ENCODE peak calls at places on chromosomes 4 and X, in ten cellular contexts. T is right atrium auricular region; W is pancreas; L is right lobe of liver; H is neural progenitor cell; D is kidney; I is CD8-positive, alpha-beta T cell; U is endodermal cell; S is CD4-positive, alpha-beta T cell; E is psoas muscle. O is an unnamed sample.

GRCh38 chrX:43096830-43097229 is 318.9 kb upstream of the PPP1R2C start:
- DNase-seq in T (no peak), W (no peak), L (no peak), H (no peak), D (no peak), I (no peak), U (no peak), S (no peak), E (no peak), O (no peak)

GRCh38 chr4:1233641-1234277 is 15.2 kb downstream of the CTBP1 start:
- DNase-seq in T (no peak), W (peak), L (peak), H (no peak), D (peak), I (no peak), U (no peak), S (no peak), E (peak), O (peak)

GRCh38 chrX:130139474-130140201 is 26.0 kb downstream of the AIFM1 start:
- DNase-seq in T (no peak), W (no peak), L (no peak), H (peak), D (no peak), I (no peak), U (peak), S (no peak), E (no peak), O (no peak)

GRCh38 chrX:50762578-50762977 is 51.4 kb downstream of the SHROOM4 start:
- DNase-seq in T (no peak), W (no peak), L (no peak), H (no peak), D (no peak), I (no peak), U (no peak), S (no peak), E (no peak), O (no peak)

GRCh38 chrX:81537723-81538122 is 335.8 kb downstream of the SH3BGRL start:
- DNase-seq in T (no peak), W (no peak), L (no peak), H (no peak), D (no peak), I (no peak), U (no peak), S (no peak), E (no peak), O (no peak)

GRCh38 chrX:17484592-17484991 is 109.6 kb downstream of the NHS start:
- DNase-seq in T (no peak), W (no peak), L (no peak), H (no peak), D (no peak), I (no peak), U (no peak), S (no peak), E (no peak), O (no peak)

GRCh38 chr4:123479944-123480343 is 83.3 kb downstream of the SPRY1 start:
- DNase-seq in T (no peak), W (no peak), L (no peak), H (no peak), D (no peak), I (no peak), U (no peak), S (no peak), E (no peak), O (no peak)

GRCh38 chrX:153610834-153611209 is 11.9 kb upstream of the CCNQ start:
- DNase-seq in T (no peak), W (no peak), L (no peak), H (no peak), D (peak), I (no peak), U (no peak), S (no peak), E (no peak), O (no peak)

GRCh38 chr4:113445286-113445685 is 316.3 kb downstream of the CAMK2D start:
- DNase-seq in T (peak), W (no peak), L (no peak), H (no peak), D (no peak), I (no peak), U (no peak), S (no peak), E (peak), O (no peak)

GRCh38 chr4:102272318-102272717 is 73.0 kb downstream of the SLC39A8 start:
- DNase-seq in T (no peak), W (no peak), L (no peak), H (no peak), D (no peak), I (no peak), U (no peak), S (no peak), E (no peak), O (no peak)

GRCh38 chr4:152620915-152621314 is 58.9 kb downstream of the TMEM154 start:
- DNase-seq in T (no peak), W (no peak), L (no peak), H (no peak), D (no peak), I (no peak), U (no peak), S (no peak), E (no peak), O (no peak)

GRCh38 chr4:13559414-13559813 is 15.1 kb upstream of the NKX3-2 start:
- DNase-seq in T (no peak), W (no peak), L (no peak), H (no peak), D (no peak), I (no peak), U (no peak), S (no peak), E (no peak), O (no peak)

GRCh38 chr4:13865871-13866669 is 238.5 kb upstream of the BOD1L1 start:
- DNase-seq in T (no peak), W (no peak), L (peak), H (no peak), D (no peak), I (no peak), U (no peak), S (no peak), E (no peak), O (no peak)

GRCh38 chrX:56783450-56783831 is 54.4 kb downstream of the NBDY start:
- DNase-seq in T (peak), W (no peak), L (peak), H (peak), D (peak), I (peak), U (peak), S (no peak), E (peak), O (no peak)

GRCh38 chrX:107674480-107675364 is 46.4 kb downstream of the PRPS1 start:
- DNase-seq in T (peak), W (no peak), L (no peak), H (no peak), D (peak), I (peak), U (peak), S (peak), E (peak), O (peak)

GRCh38 chr4:140357868-140358267 is 15.6 kb upstream of the SCOC start:
- DNase-seq in T (no peak), W (no peak), L (no peak), H (peak), D (no peak), I (no peak), U (peak), S (no peak), E (no peak), O (no peak)

DNA sequence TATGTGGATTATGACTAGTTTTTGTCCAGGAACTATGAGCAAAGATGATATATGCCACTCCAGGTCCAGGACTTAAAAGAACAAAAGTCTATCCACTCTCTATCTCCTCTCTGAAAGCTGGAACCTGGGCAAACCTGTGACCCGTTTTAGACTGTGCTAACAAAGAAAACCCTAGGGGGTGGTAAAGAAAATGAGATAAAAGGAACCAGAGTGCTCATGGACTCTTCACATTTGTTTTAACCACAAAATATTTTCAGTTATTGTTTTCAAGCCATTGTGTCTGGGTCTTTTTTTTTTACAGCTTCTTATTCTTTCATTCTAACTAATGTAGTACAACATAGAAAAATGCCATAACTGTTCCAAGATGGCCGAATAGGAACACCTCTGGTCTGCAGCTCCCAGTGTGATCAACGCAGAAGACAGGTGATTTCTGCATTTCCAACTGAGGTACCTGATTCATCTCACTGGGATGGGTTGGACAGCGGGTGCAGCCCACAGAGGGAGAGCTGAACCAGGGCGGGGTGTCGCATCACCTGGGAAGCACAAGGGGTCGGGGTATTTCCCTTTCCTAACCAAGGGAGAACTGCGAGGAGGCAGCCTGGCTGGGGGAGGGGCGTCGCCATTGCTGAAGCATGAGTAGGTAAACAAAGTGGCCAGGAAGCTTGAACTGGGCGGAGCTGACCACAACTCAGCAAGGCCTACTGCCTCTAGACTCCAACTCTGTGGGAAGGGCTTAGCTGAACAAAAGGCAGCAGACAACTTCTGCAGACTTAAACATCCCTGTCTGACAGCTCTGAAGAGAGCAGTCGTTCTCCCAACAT is 45.1 kb downstream of the CHM start:
- DNase-seq in T (no peak), W (peak), L (peak), H (peak), D (peak), I (peak), U (peak), S (no peak), E (no peak), O (peak)
- H3K27ac ChIP-seq in T (no peak), W (no peak), L (no peak), H (no peak), D (no peak), I (no peak), U (no peak), S (no peak), E (no peak), O (no peak)

DNA sequence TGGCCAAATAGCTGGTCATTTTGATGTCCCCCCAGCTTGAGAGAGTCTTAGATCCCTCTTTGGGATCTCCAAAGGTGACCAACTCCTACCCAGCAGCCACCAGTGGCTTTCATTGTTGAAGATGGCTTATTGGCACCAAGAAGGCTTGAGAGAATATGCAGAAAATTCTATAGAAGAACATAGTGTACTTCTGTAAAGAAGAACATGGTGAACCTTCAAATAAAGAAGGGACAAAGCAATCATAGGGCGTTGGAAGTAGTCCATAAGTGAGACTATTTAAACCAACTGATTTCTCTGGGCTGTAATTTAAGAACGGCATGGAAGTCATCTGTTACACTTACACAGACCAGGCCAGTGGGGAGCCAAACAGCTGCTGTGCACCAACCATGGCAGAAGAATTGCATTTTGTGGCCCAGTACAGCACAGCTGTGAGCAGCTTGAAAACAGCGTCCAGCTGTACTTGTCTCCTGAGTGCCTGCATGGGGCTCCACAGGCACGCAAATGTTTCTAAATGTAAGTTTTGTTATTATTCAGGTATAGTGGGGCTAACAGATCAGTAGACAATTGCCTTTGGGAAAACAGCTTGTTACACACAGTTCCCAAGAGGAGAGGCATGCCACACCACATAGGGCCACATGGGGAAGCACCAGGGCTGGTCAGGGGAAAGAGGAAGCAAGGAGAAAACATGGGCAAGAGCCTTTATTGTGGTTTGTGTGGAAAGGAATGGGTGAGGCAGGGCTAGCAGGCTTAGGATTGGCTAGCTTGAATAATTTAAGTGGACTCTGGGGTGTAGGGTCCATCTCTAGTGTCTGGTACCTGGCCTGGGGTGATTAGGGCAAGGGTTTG is 125.0 kb downstream of the ARHGAP6 start:
- DNase-seq in T (no peak), W (no peak), L (no peak), H (no peak), D (peak), I (no peak), U (peak), S (no peak), E (no peak), O (no peak)
- TF ChIP-seq CTCF in T (no peak), W (no peak), L (no peak), H (no peak), D (no peak), I (no peak), U (peak), S (no peak), E (peak), O (no peak)

GRCh38 chr4:182856862-182857261 is 60.3 kb downstream of the DCTD start:
- DNase-seq in T (no peak), W (no peak), L (no peak), H (no peak), D (peak), I (no peak), U (no peak), S (no peak), E (no peak), O (no peak)

GRCh38 chr4:182855877-182856276 is 61.3 kb downstream of the DCTD start:
- DNase-seq in T (no peak), W (no peak), L (no peak), H (no peak), D (peak), I (no peak), U (no peak), S (no peak), E (no peak), O (no peak)

GRCh38 chr4:182855312-182855711 is 61.9 kb downstream of the DCTD start:
- DNase-seq in T (no peak), W (no peak), L (no peak), H (no peak), D (no peak), I (no peak), U (no peak), S (no peak), E (no peak), O (no peak)

GRCh38 chr4:182853731-182854130 is 63.5 kb downstream of the DCTD start:
- DNase-seq in T (no peak), W (no peak), L (no peak), H (no peak), D (no peak), I (no peak), U (no peak), S (no peak), E (no peak), O (no peak)

DNA sequence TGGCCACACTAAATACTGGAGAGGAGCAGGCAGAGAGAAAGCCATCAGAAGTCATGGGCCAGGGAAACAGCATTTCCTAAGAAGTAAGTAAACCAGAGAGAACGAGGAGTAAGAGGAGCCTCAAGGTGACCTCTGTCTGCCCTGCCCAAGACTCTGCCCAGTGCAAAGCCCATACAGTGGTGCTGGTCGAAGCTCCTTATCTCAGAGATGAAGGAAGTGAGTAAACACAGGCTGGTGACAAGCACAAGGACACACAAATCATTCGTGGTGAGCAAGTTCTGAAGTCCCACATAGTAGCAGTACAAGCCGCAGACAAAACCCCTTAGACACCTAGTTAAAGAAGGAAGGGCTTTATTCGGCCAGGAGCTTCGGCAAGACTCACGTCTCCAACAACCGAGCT is 62.7 kb downstream of the DCTD start:
- DNase-seq in T (no peak), W (no peak), L (no peak), H (no peak), D (no peak), I (no peak), U (no peak), S (no peak), E (no peak), O (no peak)
- H3K27ac ChIP-seq in T (no peak), W (no peak), L (no peak), H (no peak), D (no peak), I (no peak), U (no peak), S (no peak), E (no peak), O (no peak)

DNA sequence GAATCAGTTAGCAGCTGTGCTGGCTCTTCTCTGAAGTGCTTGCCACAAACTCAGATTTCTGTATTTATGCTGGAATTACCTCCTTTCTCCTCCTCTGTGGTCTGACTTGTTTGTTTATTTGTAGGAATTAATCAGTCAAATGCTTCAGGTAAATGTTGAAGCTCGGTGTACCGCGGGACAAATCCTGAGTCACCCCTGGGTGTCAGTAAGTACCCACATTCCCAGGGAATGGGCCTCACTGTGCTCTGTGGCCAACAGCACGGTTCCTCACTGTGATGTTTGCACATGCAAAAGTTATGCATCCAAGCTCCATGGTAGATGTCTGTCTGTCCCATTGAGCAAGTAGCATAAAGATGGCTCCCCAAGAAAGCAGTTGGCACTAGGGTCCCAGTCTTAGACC is 169.9 kb downstream of the DCLK2 start:
- DNase-seq in T (no peak), W (no peak), L (no peak), H (no peak), D (no peak), I (no peak), U (no peak), S (no peak), E (no peak), O (no peak)
- TF ChIP-seq CTCF in T (no peak), W (no peak), L (no peak), H (no peak), D (no peak), I (no peak), U (no peak), S (no peak), E (no peak), O (no peak)

GRCh38 chr4:71685975-71686374 is 97.9 kb downstream of the GC start:
- DNase-seq in T (no peak), W (no peak), L (no peak), H (no peak), D (no peak), I (no peak), U (no peak), S (no peak), E (no peak), O (no peak)
- H3K27ac ChIP-seq in T (no peak), W (peak), L (no peak), H (no peak), D (no peak), I (no peak), U (no peak), S (no peak), E (no peak), O (no peak)

GRCh38 chr4:119490335-119490734 is 138.3 kb downstream of the PDE5A start:
- DNase-seq in T (no peak), W (no peak), L (no peak), H (peak), D (no peak), I (no peak), U (peak), S (no peak), E (no peak), O (no peak)
- TF ChIP-seq CTCF in T (no peak), W (no peak), L (peak), H (peak), D (peak), I (no peak), U (peak), S (no peak), E (no peak), O (peak)

GRCh38 chrX:30659421-30659820 is 6.2 kb downstream of the GK start:
- DNase-seq in T (no peak), W (no peak), L (no peak), H (no peak), D (no peak), I (no peak), U (no peak), S (no peak), E (no peak), O (no peak)
- H3K27ac ChIP-seq in T (no peak), W (no peak), L (no peak), H (no peak), D (no peak), I (no peak), U (no peak), S (no peak), E (no peak), O (no peak)

GRCh38 chr4:173827707-173828106 is 297.7 kb upstream of the HAND2 start:
- DNase-seq in T (no peak), W (no peak), L (no peak), H (peak), D (no peak), I (no peak), U (no peak), S (no peak), E (no peak), O (no peak)
- TF ChIP-seq CTCF in T (no peak), W (no peak), L (no peak), H (peak), D (no peak), I (no peak), U (peak), S (no peak), E (no peak), O (no peak)